ENCODE peak calls at places on chromosomes 13 and 19, in six cellular contexts. J is cardiac muscle cell, F is left ventricle myocardium inferior, G is cardiac fibroblast, L is neural progenitor cell, N is K562. I is an unnamed sample.

GRCh38 chr19:2483484-2484151 is 7.7 kb downstream of the GADD45B start:
- DNase-seq in J (no peak), F (no peak), G (no peak), L (no peak), N (no peak), I (no peak)

GRCh38 chr19:10961763-10962536 is 1.1 kb downstream of the SMARCA4 start:
- DNase-seq in J (no peak), F (no peak), G (no peak), L (peak), N (no peak), I (no peak)

GRCh38 chr19:12092065-12092867 is 27.7 kb downstream of the ZNF844 start:
- DNase-seq in J (peak), F (peak), G (peak), L (peak), N (peak), I (peak)

GRCh38 chr19:39834287-39834841 is 402 bp upstream of the DYRK1B start:
- DNase-seq in J (no peak), F (no peak), G (no peak), L (no peak), N (no peak), I (no peak)

GRCh38 chr19:3538965-3539742 is at the start of gene TEKTIP1:
- DNase-seq in J (no peak), F (no peak), G (no peak), L (peak), N (peak), I (no peak)

GRCh38 chr13:64154514-64154913 is 2738.9 kb upstream of the PCDH20 start:
- DNase-seq in J (no peak), F (no peak), G (peak), L (no peak), N (no peak), I (peak)

GRCh38 chr13:78192721-78193120 is 274.1 kb upstream of the EDNRB start:
- DNase-seq in J (no peak), F (no peak), G (no peak), L (no peak), N (no peak), I (no peak)

GRCh38 chr19:1260749-1261511 is 8.2 kb upstream of the CIRBP start:
- DNase-seq in J (peak), F (peak), G (peak), L (peak), N (peak), I (peak)

GRCh38 chr13:106569233-106570095 is 1.5 kb upstream of the ARGLU1 start:
- DNase-seq in J (no peak), F (no peak), G (no peak), L (no peak), N (no peak), I (no peak)

GRCh38 chr19:47608074-47608907 is 643 bp upstream of the BICRA start:
- DNase-seq in J (peak), F (peak), G (peak), L (peak), N (peak), I (peak)

GRCh38 chr13:101115762-101116161 is 300.5 kb downstream of the NALCN start:
- DNase-seq in J (no peak), F (no peak), G (peak), L (peak), N (no peak), I (no peak)

GRCh38 chr13:66518068-66518467 is 712.1 kb downstream of the PCDH9 start:
- DNase-seq in J (no peak), F (no peak), G (no peak), L (no peak), N (no peak), I (no peak)

GRCh38 chr13:75635621-75636338 is at the start of gene LMO7:
- DNase-seq in J (peak), F (peak), G (peak), L (peak), N (peak), I (no peak)

GRCh38 chr13:44921931-44922758 is 67.1 kb downstream of the NUFIP1 start:
- DNase-seq in J (peak), F (no peak), G (peak), L (no peak), N (no peak), I (peak)

GRCh38 chr13:79185580-79185979 is 220.5 kb downstream of the RBM26 start:
- DNase-seq in J (no peak), F (no peak), G (no peak), L (no peak), N (no peak), I (no peak)

GRCh38 chr13:113742000-113742441 is 17.0 kb upstream of the TMEM255B start:
- DNase-seq in J (peak), F (no peak), G (peak), L (peak), N (peak), I (no peak)

GRCh38 chr13:21894703-21895699 is 224.1 kb downstream of the FGF9 start:
- DNase-seq in J (no peak), F (no peak), G (no peak), L (no peak), N (no peak), I (no peak)

GRCh38 chr13:98939552-98940306 is 38.1 kb downstream of the DOCK9 start:
- DNase-seq in J (no peak), F (no peak), G (peak), L (no peak), N (no peak), I (no peak)

GRCh38 chr19:29545866-29546582 is 20.2 kb downstream of the VSTM2B start:
- DNase-seq in J (no peak), F (no peak), G (no peak), L (no peak), N (no peak), I (no peak)

GRCh38 chr19:7170983-7171382 is 101.5 kb downstream of the ZNF557 start:
- DNase-seq in J (no peak), F (no peak), G (no peak), L (no peak), N (no peak), I (no peak)

GRCh38 chr13:107867701-107868661 is 347.4 kb downstream of the LIG4 start:
- DNase-seq in J (peak), F (no peak), G (peak), L (peak), N (peak), I (no peak)

GRCh38 chr19:4933528-4933927 is 24.2 kb downstream of the UHRF1 start:
- DNase-seq in J (no peak), F (no peak), G (no peak), L (no peak), N (no peak), I (no peak)

GRCh38 chr19:489418-490196 is 6.7 kb upstream of the MADCAM1 start:
- DNase-seq in J (peak), F (no peak), G (peak), L (peak), N (no peak), I (no peak)

GRCh38 chr13:45861352-45861751 is 9.8 kb upstream of the SIAH3 start:
- DNase-seq in J (no peak), F (no peak), G (no peak), L (no peak), N (no peak), I (no peak)

GRCh38 chr19:2331601-2332246 is 3.2 kb downstream of the SPPL2B start:
- DNase-seq in J (no peak), F (no peak), G (no peak), L (no peak), N (no peak), I (no peak)

GRCh38 chr13:35838356-35838755 is 292.8 kb downstream of the DCLK1 start:
- DNase-seq in J (no peak), F (no peak), G (peak), L (no peak), N (no peak), I (peak)

GRCh38 chr13:27372896-27373295 is 51.5 kb upstream of the GTF3A start:
- DNase-seq in J (peak), F (no peak), G (peak), L (peak), N (no peak), I (no peak)

GRCh38 chr13:84651288-84651687 is 769.0 kb upstream of the SLITRK1 start:
- DNase-seq in J (no peak), F (no peak), G (peak), L (no peak), N (no peak), I (no peak)

GRCh38 chr19:11268783-11269267 is 6.5 kb upstream of the DOCK6 start:
- DNase-seq in J (no peak), F (peak), G (peak), L (no peak), N (peak), I (no peak)

GRCh38 chr13:95360052-95360451 is 58.8 kb upstream of the ABCC4 start:
- DNase-seq in J (no peak), F (no peak), G (no peak), L (no peak), N (no peak), I (no peak)

GRCh38 chr19:40762754-40763153 is 11.8 kb downstream of the SNRPA start:
- DNase-seq in J (no peak), F (no peak), G (no peak), L (no peak), N (no peak), I (no peak)

GRCh38 chr19:41945135-41945766 is 13.9 kb downstream of the RABAC1 start:
- DNase-seq in J (no peak), F (no peak), G (no peak), L (no peak), N (no peak), I (no peak)

GRCh38 chr19:53655042-53655665 is 23.4 kb downstream of the DPRX start:
- DNase-seq in J (no peak), F (no peak), G (no peak), L (no peak), N (no peak), I (no peak)

GRCh38 chr13:42247883-42248282 is 24.1 kb upstream of the AKAP11 start:
- DNase-seq in J (no peak), F (no peak), G (no peak), L (no peak), N (no peak), I (no peak)

GRCh38 chr19:57317503-57317902 is 2.8 kb upstream of the ZNF543 start:
- DNase-seq in J (no peak), F (no peak), G (peak), L (peak), N (no peak), I (no peak)

GRCh38 chr19:21133633-21134032 is 8.2 kb upstream of the ZNF431 start:
- DNase-seq in J (no peak), F (no peak), G (no peak), L (no peak), N (no peak), I (no peak)

GRCh38 chr13:113604186-113604585 is 19.6 kb downstream of the TFDP1 start:
- DNase-seq in J (no peak), F (no peak), G (no peak), L (no peak), N (no peak), I (no peak)

DNA sequence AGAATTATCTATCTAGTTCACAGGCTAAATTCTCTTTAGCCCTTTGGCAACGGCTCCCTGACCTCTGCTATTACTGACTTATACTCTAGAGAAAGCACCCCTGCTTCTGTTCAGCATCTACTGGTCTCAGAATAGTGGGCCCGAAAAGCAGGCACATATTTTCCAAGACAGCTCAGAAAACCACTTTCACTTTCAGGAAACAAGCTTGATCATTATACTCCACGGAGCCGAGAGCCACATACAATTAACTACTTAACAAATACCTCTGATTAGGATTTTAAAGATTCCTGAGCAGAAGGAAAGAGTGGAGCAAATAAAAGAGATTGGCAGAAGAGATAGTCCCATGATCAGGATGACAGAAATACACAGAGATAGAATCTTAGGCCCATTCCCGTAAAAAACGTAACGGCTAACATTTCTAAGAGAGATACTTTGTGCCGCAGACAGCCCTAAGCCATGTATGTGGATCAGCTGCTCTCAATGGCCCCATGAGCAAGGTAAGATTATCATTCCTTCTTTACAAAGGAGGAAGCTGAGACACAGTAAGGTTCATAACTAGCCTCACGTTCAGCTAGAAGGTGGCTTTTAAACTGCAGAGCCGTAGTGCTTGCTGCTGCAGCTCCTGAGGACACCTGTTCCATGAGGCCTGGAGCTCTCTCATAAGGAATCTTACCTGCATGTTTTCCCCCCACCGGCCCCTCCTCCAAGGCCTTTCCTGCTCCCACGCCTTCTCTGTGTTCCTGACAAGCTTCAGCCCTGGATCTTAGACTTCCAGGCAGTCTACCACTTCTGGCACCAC is 227.2 kb downstream of the FOXO1 start:
- DNase-seq in J (no peak), F (no peak), G (peak), L (no peak), N (no peak), I (no peak)
- H3K4me3 ChIP-seq in J (no peak), F (peak), G (peak), L (no peak), N (no peak), I (no peak)

GRCh38 chr13:73849292-73849691 is 284.9 kb downstream of the KLF12 start:
- DNase-seq in J (no peak), F (no peak), G (peak), L (peak), N (no peak), I (no peak)
- TF ChIP-seq CTCF in J (peak), F (peak), G (peak), L (peak), N (no peak), I (peak)

GRCh38 chr13:104357174-104357573 is 1291.0 kb upstream of the SLC10A2 start:
- DNase-seq in J (no peak), F (no peak), G (peak), L (peak), N (no peak), I (no peak)
- H3K4me3 ChIP-seq in J (no peak), F (no peak), G (no peak), L (no peak), N (no peak), I (no peak)

DNA sequence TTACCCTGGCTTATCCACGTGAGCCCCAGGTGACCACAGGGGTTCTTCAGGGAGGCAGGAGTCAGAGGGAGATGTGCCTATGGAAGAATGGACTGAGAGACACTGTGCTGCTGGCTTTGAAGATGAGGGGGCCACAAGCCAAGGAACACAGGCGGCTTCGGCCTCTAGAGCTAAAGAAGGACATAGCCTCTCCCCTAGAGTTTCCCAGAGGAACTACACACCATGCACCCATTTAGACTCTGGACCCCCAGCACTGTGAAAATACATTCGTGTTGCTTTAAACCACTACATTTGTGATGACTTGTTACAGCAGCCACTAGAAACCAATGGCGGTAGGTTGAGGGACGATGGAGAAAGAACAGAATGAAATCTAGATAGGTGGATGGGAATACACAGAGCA is 13.7 kb upstream of the ATF5 start:
- DNase-seq in J (no peak), F (no peak), G (no peak), L (no peak), N (no peak), I (no peak)
- TF ChIP-seq CTCF in J (peak), F (no peak), G (peak), L (no peak), N (peak), I (no peak)

GRCh38 chr19:22503524-22503923 is 81.4 kb upstream of the ZNF98 start:
- DNase-seq in J (no peak), F (no peak), G (no peak), L (no peak), N (no peak), I (no peak)

GRCh38 chr19:22502766-22503165 is 80.6 kb upstream of the ZNF98 start:
- DNase-seq in J (no peak), F (no peak), G (no peak), L (no peak), N (no peak), I (no peak)
- H3K4me3 ChIP-seq in J (no peak), F (no peak), G (no peak), L (no peak), N (no peak), I (no peak)

DNA sequence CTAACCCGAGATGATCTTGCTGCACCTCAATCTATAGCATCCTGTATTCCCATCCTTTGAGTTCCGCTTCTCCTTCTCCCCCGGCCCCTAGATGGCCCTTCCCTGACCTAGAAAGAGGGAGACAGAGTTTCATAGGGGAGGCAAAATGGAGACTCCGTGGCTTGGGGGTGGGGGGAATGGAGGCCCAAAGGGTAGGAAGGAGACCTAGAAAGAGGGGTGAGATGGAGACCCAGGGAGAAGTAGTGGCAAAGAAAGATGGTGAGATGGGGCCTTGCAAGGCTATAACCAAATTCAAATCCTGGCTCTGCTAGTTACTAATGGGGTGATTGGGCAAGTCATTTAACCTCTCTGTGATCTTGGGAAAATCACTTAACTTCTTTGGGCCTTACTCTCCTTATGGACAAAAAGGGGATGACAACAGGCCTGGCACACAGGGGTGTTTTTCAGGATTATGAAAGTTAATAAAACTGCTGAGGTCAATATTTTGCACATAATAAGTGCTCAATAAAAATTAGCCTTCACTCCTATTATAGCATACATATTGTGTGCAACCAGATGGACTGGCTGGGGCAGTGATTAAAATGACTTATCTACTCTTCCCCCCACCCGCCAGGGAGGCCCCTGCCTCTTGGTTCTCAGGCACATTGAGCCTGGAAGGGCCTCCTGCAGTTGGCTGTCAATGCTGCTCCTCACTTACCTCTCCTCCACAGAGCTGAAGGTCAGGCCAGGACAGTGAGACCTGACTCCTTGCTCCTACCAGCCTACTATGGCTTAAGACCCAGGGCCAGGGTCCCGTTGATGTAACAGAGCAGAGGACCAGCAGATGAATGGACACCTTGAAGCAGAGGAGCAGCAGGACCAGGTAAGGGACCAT is 623 bp downstream of the SPHK2 start:
- DNase-seq in J (no peak), F (no peak), G (no peak), L (no peak), N (peak), I (no peak)
- TF ChIP-seq CTCF in J (no peak), F (no peak), G (no peak), L (no peak), N (no peak), I (no peak)

DNA sequence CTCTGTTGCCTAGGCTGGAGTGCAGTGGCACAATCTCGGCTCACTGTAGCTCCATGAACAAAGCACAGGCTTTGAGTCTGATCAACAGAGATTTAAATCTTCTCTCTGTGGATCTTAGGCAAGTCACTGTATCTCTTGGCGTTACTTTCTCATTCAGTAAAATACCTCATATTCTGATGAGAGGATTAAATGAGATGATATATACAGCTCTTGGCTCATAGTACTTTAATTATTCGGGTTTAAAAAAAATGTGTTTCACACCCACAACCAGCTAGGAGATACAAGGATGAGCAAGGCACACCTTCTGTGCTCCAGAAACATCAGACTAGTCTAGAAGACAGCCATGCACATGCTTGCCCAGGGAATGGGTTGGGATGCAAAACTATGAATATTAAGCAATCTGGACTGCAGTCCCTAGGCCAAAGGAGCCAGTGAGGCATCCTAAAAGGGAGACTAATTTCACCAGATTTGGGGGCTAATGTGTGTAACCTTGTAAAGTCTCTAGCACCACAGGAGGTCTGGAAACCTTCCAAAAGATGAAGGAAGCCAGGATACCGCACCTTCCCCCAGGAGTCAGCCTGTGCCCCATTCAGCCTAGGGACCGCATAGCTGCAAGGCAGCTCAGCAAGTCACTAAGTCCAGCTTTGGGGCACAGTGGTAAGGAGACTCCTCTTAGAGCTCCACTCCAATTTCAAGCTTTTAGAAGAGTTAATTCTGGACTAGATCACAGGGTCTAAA is 2.5 kb downstream of the VPS36 start:
- DNase-seq in J (no peak), F (no peak), G (no peak), L (peak), N (no peak), I (no peak)
- H3K4me3 ChIP-seq in J (no peak), F (peak), G (no peak), L (no peak), N (no peak), I (no peak)

GRCh38 chr19:6020972-6021805 is 43.2 kb upstream of the RANBP3 start:
- DNase-seq in J (no peak), F (no peak), G (no peak), L (no peak), N (no peak), I (no peak)

GRCh38 chr19:6017576-6017975 is 39.6 kb upstream of the RANBP3 start:
- DNase-seq in J (no peak), F (no peak), G (no peak), L (no peak), N (no peak), I (no peak)

GRCh38 chr19:6015841-6016545 is 38.1 kb upstream of the RANBP3 start:
- DNase-seq in J (no peak), F (no peak), G (no peak), L (no peak), N (no peak), I (no peak)

GRCh38 chr19:6020166-6020967 is 42.4 kb upstream of the RANBP3 start:
- DNase-seq in J (no peak), F (no peak), G (peak), L (no peak), N (no peak), I (no peak)

GRCh38 chr19:6018786-6019185 is 40.8 kb upstream of the RANBP3 start:
- DNase-seq in J (peak), F (no peak), G (no peak), L (peak), N (peak), I (no peak)
- TF ChIP-seq CTCF in J (peak), F (no peak), G (peak), L (peak), N (peak), I (peak)